ENCODE peak calls at places on chromosomes 7 and 10, in five cellular contexts. A is T follicular helper cell; P is T-helper 17 cell; E is stimulated activated CD4-positive, alpha-beta T cell treated with anti-CD3 and anti-CD28 coated beads, Interleukin-2, amount 100 ng/mL, for 48 hours; G is LoVo. J is an unnamed sample.
A peak's percentile ranks its signal among the peaks of the same experiment; 100 is the strongest.

GRCh38 chr7:10740805-10741204 is 232.9 kb upstream of the PHF14 start:
- DNase-seq in G (no peak), E (no peak), A (no peak), P (no peak), J (no peak)

GRCh38 chr7:14936530-14936929 is 34.0 kb upstream of the DGKB start:
- DNase-seq in E (no peak), A (no peak), P (no peak), G (peak; percentile 56), J (no peak)

GRCh38 chr10:17394854-17395253 is 59.5 kb downstream of the ST8SIA6 start:
- DNase-seq in G (no peak), A (no peak), P (no peak), E (no peak), J (no peak)

GRCh38 chr7:81301815-81302214 is 383.0 kb upstream of the SEMA3C start:
- DNase-seq in P (no peak), A (no peak), G (peak; percentile 16), E (no peak), J (no peak)

GRCh38 chr10:3294919-3295318 is 122.3 kb upstream of the PITRM1 start:
- DNase-seq in P (no peak), G (no peak), A (no peak), E (no peak), J (no peak)

GRCh38 chr10:14674376-14675050 is 100.2 kb downstream of the FAM107B start:
- DNase-seq in A (no peak), P (no peak), G (peak; percentile 45), E (no peak), J (no peak)

GRCh38 chr7:99407849-99408346 is 499 bp downstream of the PDAP1 start:
- DNase-seq in P (no peak), E (peak; percentile 32), G (peak; percentile 65), A (peak; percentile 21), J (peak; percentile 29)

GRCh38 chr10:112723876-112724275 is 226.2 kb upstream of the TCF7L2 start:
- DNase-seq in P (no peak), E (no peak), G (no peak), A (no peak), J (no peak)

GRCh38 chr10:103799341-103799740 is 56.0 kb downstream of the SH3PXD2A start:
- DNase-seq in E (no peak), P (no peak), A (no peak), G (no peak), J (no peak)

GRCh38 chr10:132233501-132234075 is 46.8 kb downstream of the DPYSL4 start:
- DNase-seq in E (no peak), G (no peak), A (no peak), P (no peak), J (no peak)

GRCh38 chr10:47301833-47302232 is 1.8 kb downstream of the GDF10 start:
- DNase-seq in A (no peak), E (no peak), P (no peak), G (no peak), J (no peak)

J was measured in T-helper 1 cell.